ENCODE peak calls at places on chromosomes 11 and 22, in five cellular contexts. One of them, this sample, is unnamed.

GRCh38 chr11:96314326-96315050 is 28.5 kb downstream of the MAML2 start:
- DNase-seq in mesenchymal stem cell: peak; percentile 65
- DNase-seq in trophoblast cell: no peak
- DNase-seq in H9: no peak
- DNase-seq in H1: no peak
- DNase-seq in this sample: no peak

GRCh38 chr11:28621648-28622215 is 513.5 kb downstream of the METTL15 start:
- DNase-seq in mesenchymal stem cell: peak; percentile 47
- DNase-seq in trophoblast cell: no peak
- DNase-seq in H9: no peak
- DNase-seq in H1: no peak
- DNase-seq in this sample: no peak

GRCh38 chr11:72778535-72779494 is 15.0 kb downstream of the STARD10 start:
- DNase-seq in mesenchymal stem cell: no peak
- DNase-seq in trophoblast cell: no peak
- DNase-seq in H9: no peak
- DNase-seq in H1: no peak
- DNase-seq in this sample: no peak

GRCh38 chr11:15197696-15198095 is 83.0 kb downstream of the INSC start:
- DNase-seq in mesenchymal stem cell: no peak
- DNase-seq in trophoblast cell: no peak
- DNase-seq in H9: no peak
- DNase-seq in H1: peak; percentile 6
- DNase-seq in this sample: no peak

GRCh38 chr11:122692444-122692843 is 36.9 kb downstream of the UBASH3B start:
- DNase-seq in mesenchymal stem cell: no peak
- DNase-seq in trophoblast cell: no peak
- DNase-seq in H9: no peak
- DNase-seq in H1: no peak
- DNase-seq in this sample: no peak

GRCh38 chr22:33188316-33188715 is 130.1 kb upstream of the SYN3 start:
- DNase-seq in mesenchymal stem cell: no peak
- DNase-seq in trophoblast cell: no peak
- DNase-seq in H9: no peak
- DNase-seq in H1: no peak
- DNase-seq in this sample: no peak

GRCh38 chr22:29744902-29745301 is 21.9 kb downstream of the ZMAT5 start:
- DNase-seq in mesenchymal stem cell: peak; percentile 7
- DNase-seq in trophoblast cell: no peak
- DNase-seq in H9: no peak
- DNase-seq in H1: no peak
- DNase-seq in this sample: no peak

GRCh38 chr22:29830585-29830984 is 7.5 kb downstream of the ASCC2 start:
- DNase-seq in mesenchymal stem cell: no peak
- DNase-seq in trophoblast cell: peak; percentile 40
- DNase-seq in H9: no peak
- DNase-seq in H1: no peak
- DNase-seq in this sample: no peak

GRCh38 chr22:36658900-36659299 is 44.7 kb downstream of the CACNG2 start:
- DNase-seq in mesenchymal stem cell: no peak
- DNase-seq in trophoblast cell: no peak
- DNase-seq in H9: no peak
- DNase-seq in H1: no peak
- DNase-seq in this sample: no peak

GRCh38 chr11:124586247-124586860 is 16.6 kb downstream of the OR8A1 start:
- DNase-seq in mesenchymal stem cell: peak; percentile 64
- DNase-seq in trophoblast cell: peak; percentile 62
- DNase-seq in H9: peak; percentile 46
- DNase-seq in H1: peak; percentile 66
- DNase-seq in this sample: peak; percentile 48

GRCh38 chr11:128735935-128736610 is 42.2 kb downstream of the FLI1 start:
- DNase-seq in mesenchymal stem cell: no peak
- DNase-seq in trophoblast cell: peak; percentile 55
- DNase-seq in H9: no peak
- DNase-seq in H1: no peak
- DNase-seq in this sample: no peak

GRCh38 chr22:44990810-44991209 is 19.0 kb downstream of the PHF21B start:
- DNase-seq in mesenchymal stem cell: no peak
- DNase-seq in trophoblast cell: no peak
- DNase-seq in H9: no peak
- DNase-seq in H1: no peak
- DNase-seq in this sample: no peak

GRCh38 chr22:44848791-44849410 is 96.5 kb downstream of the ARHGAP8 start:
- DNase-seq in mesenchymal stem cell: no peak
- DNase-seq in trophoblast cell: no peak
- DNase-seq in H9: no peak
- DNase-seq in H1: no peak
- DNase-seq in this sample: no peak

GRCh38 chr11:113782134-113782533 is 2.5 kb downstream of the CLDN25 start:
- DNase-seq in mesenchymal stem cell: no peak
- DNase-seq in trophoblast cell: no peak
- DNase-seq in H9: no peak
- DNase-seq in H1: no peak
- DNase-seq in this sample: no peak
- H2BK12ac ChIP-seq in mesenchymal stem cell: no peak overlapping the region
- H2BK12ac ChIP-seq in trophoblast cell: no peak overlapping the region
- H2BK12ac ChIP-seq in H9: no peak overlapping the region
- H2BK12ac ChIP-seq in H1: no peak overlapping the region
- H2BK12ac ChIP-seq in this sample: no peak overlapping the region

DNA sequence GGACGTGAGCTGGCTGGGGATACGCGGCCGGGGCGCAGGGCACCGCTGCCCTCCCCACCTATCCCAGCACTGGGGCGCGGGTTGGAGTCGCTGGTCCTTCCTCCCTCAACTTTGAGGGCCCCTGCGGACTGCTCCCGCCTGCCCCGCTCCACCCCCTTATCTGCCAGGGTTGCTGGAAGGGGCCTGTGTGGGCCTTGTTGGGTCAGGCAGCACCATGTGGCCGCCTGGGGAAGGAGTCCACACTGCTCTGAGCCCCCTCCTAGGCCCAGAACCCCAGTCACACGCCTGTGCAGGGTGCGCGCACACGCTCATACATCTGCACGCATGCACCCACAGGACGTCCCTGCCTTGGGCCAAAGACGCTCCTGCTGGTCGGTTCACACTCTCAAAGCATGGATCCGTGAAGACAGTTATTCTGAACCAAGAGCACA is 595 bp downstream of the TUB start:
- DNase-seq in mesenchymal stem cell: peak; percentile 19
- DNase-seq in trophoblast cell: no peak
- DNase-seq in H9: no peak
- DNase-seq in H1: peak; percentile 73
- DNase-seq in this sample: no peak
- H3K14ac ChIP-seq in mesenchymal stem cell: no peak overlapping the region
- H3K14ac ChIP-seq in trophoblast cell: peak overlapping the region; percentile 67
- H3K14ac ChIP-seq in H9: peak overlapping the region; percentile 74
- H3K14ac ChIP-seq in H1: peak overlapping the region; percentile 11
- H3K14ac ChIP-seq in this sample: peak overlapping the region; percentile 58

GRCh38 chr11:102205805-102206204 is 95.6 kb downstream of the YAP1 start:
- DNase-seq in mesenchymal stem cell: no peak
- DNase-seq in trophoblast cell: no peak
- DNase-seq in H9: no peak
- DNase-seq in H1: no peak
- DNase-seq in this sample: no peak

GRCh38 chr11:102204174-102204573 is 93.9 kb downstream of the YAP1 start:
- DNase-seq in mesenchymal stem cell: no peak
- DNase-seq in trophoblast cell: no peak
- DNase-seq in H9: no peak
- DNase-seq in H1: no peak
- DNase-seq in this sample: no peak

GRCh38 chr11:102199673-102200072 is 89.4 kb downstream of the YAP1 start:
- DNase-seq in mesenchymal stem cell: no peak
- DNase-seq in trophoblast cell: no peak
- DNase-seq in H9: no peak
- DNase-seq in H1: no peak
- DNase-seq in this sample: no peak

GRCh38 chr11:102201776-102202175 is 91.5 kb downstream of the YAP1 start:
- DNase-seq in mesenchymal stem cell: no peak
- DNase-seq in trophoblast cell: no peak
- DNase-seq in H9: no peak
- DNase-seq in H1: no peak
- DNase-seq in this sample: no peak

GRCh38 chr11:102202972-102203371 is 92.7 kb downstream of the YAP1 start:
- DNase-seq in mesenchymal stem cell: no peak
- DNase-seq in trophoblast cell: no peak
- DNase-seq in H9: no peak
- DNase-seq in H1: no peak
- DNase-seq in this sample: no peak
- H2BK12ac ChIP-seq in mesenchymal stem cell: no peak overlapping the region
- H2BK12ac ChIP-seq in trophoblast cell: no peak overlapping the region
- H2BK12ac ChIP-seq in H9: no peak overlapping the region
- H2BK12ac ChIP-seq in H1: no peak overlapping the region
- H2BK12ac ChIP-seq in this sample: no peak overlapping the region

GRCh38 chr11:61108847-61109585 is 6.7 kb downstream of the CD5 start:
- DNase-seq in mesenchymal stem cell: no peak
- DNase-seq in trophoblast cell: no peak
- DNase-seq in H9: no peak
- DNase-seq in H1: no peak
- DNase-seq in this sample: no peak
- H3K14ac ChIP-seq in mesenchymal stem cell: no peak overlapping the region
- H3K14ac ChIP-seq in trophoblast cell: no peak overlapping the region
- H3K14ac ChIP-seq in H9: no peak overlapping the region
- H3K14ac ChIP-seq in H1: no peak overlapping the region
- H3K14ac ChIP-seq in this sample: no peak overlapping the region

GRCh38 chr11:34151916-34152845 is 46.8 kb downstream of the NAT10 start:
- DNase-seq in mesenchymal stem cell: no peak
- DNase-seq in trophoblast cell: no peak
- DNase-seq in H9: no peak
- DNase-seq in H1: no peak
- DNase-seq in this sample: no peak

GRCh38 chr11:34155057-34155758 is 49.8 kb downstream of the NAT10 start:
- DNase-seq in mesenchymal stem cell: no peak
- DNase-seq in trophoblast cell: no peak
- DNase-seq in H9: no peak
- DNase-seq in H1: no peak
- DNase-seq in this sample: no peak

GRCh38 chr11:34155759-34156062 is 50.3 kb downstream of the NAT10 start:
- DNase-seq in mesenchymal stem cell: no peak
- DNase-seq in trophoblast cell: peak; percentile 43
- DNase-seq in H9: no peak
- DNase-seq in H1: no peak
- DNase-seq in this sample: no peak

GRCh38 chr11:34157163-34157562 is 51.7 kb downstream of the NAT10 start:
- DNase-seq in mesenchymal stem cell: no peak
- DNase-seq in trophoblast cell: no peak
- DNase-seq in H9: no peak
- DNase-seq in H1: no peak
- DNase-seq in this sample: no peak

DNA sequence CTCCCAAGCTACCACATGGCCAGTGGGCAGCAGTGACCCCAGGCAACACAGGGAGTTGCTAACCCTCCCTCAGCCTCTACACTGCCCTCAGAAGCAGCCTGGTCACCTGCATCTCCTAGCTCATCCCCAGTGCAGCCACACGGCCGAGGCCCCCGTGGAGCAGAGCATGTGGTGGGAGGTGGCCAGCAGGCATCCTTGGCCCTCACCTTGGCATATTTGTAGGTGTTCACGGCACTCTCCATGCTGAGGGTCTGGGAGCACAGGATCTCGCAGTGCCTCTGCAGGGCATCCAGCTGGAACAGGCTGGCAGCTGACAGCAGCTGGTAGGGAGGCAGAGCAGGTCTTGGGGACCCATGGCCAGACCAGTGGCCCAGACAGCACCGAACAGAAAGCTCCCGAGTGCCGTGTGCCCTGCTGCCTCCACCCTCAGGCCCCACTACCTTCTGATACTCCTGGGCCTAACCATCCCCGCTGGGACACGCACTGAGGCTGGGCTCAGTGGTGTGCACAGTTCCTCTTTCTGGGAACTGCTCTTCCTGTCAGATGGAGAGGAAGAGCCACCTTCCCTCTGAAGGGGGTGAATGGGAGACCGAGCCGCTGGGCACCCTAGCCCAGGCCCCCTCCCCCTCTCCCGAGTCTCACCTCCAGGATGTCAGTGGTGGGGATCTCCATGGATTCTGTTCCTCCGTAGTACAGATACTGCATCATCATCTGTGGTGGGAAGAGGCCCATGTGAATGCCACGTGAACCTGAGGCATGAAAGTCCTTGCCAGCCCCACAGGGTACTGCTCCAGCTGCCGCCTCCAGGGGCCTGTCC is 48.8 kb downstream of the NAT10 start:
- DNase-seq in mesenchymal stem cell: no peak
- DNase-seq in trophoblast cell: no peak
- DNase-seq in H9: no peak
- DNase-seq in H1: no peak
- DNase-seq in this sample: no peak
- H2BK12ac ChIP-seq in mesenchymal stem cell: no peak overlapping the region
- H2BK12ac ChIP-seq in trophoblast cell: no peak overlapping the region
- H2BK12ac ChIP-seq in H9: no peak overlapping the region
- H2BK12ac ChIP-seq in H1: no peak overlapping the region
- H2BK12ac ChIP-seq in this sample: no peak overlapping the region

GRCh38 chr11:89381094-89381493 is 110.1 kb downstream of the NOX4 start:
- DNase-seq in mesenchymal stem cell: peak; percentile 94
- DNase-seq in trophoblast cell: peak; percentile 64
- DNase-seq in H9: no peak
- DNase-seq in H1: no peak
- DNase-seq in this sample: no peak
- H3K14ac ChIP-seq in mesenchymal stem cell: no peak overlapping the region
- H3K14ac ChIP-seq in trophoblast cell: peak overlapping the region; percentile 25
- H3K14ac ChIP-seq in H9: no peak overlapping the region
- H3K14ac ChIP-seq in H1: no peak overlapping the region
- H3K14ac ChIP-seq in this sample: no peak overlapping the region

GRCh38 chr11:77813256-77813655 is 7.3 kb downstream of the RSF1 start:
- DNase-seq in mesenchymal stem cell: no peak
- DNase-seq in trophoblast cell: no peak
- DNase-seq in H9: no peak
- DNase-seq in H1: no peak
- DNase-seq in this sample: no peak
- H2BK12ac ChIP-seq in mesenchymal stem cell: no peak overlapping the region
- H2BK12ac ChIP-seq in trophoblast cell: no peak overlapping the region
- H2BK12ac ChIP-seq in H9: no peak overlapping the region
- H2BK12ac ChIP-seq in H1: no peak overlapping the region
- H2BK12ac ChIP-seq in this sample: no peak overlapping the region

GRCh38 chr11:119316729-119317591 is at the start of gene MCAM:
- DNase-seq in mesenchymal stem cell: peak; percentile 71
- DNase-seq in trophoblast cell: no peak
- DNase-seq in H9: peak; percentile 69
- DNase-seq in H1: peak; percentile 76
- DNase-seq in this sample: no peak
- H3K14ac ChIP-seq in mesenchymal stem cell: no peak within 1 kb of the TSS
- H3K14ac ChIP-seq in trophoblast cell: peak within 1 kb of the TSS; percentile 83
- H3K14ac ChIP-seq in H9: peak within 1 kb of the TSS; percentile 75
- H3K14ac ChIP-seq in H1: no peak within 1 kb of the TSS
- H3K14ac ChIP-seq in this sample: peak within 1 kb of the TSS; percentile 78

GRCh38 chr11:133197425-133197824 is 334.9 kb downstream of the OPCML start:
- DNase-seq in mesenchymal stem cell: no peak
- DNase-seq in trophoblast cell: no peak
- DNase-seq in H9: no peak
- DNase-seq in H1: no peak
- DNase-seq in this sample: no peak
- H2BK12ac ChIP-seq in mesenchymal stem cell: no peak overlapping the region
- H2BK12ac ChIP-seq in trophoblast cell: no peak overlapping the region
- H2BK12ac ChIP-seq in H9: no peak overlapping the region
- H2BK12ac ChIP-seq in H1: no peak overlapping the region
- H2BK12ac ChIP-seq in this sample: no peak overlapping the region